ENCODE peak calls at places on chromosomes 11 and 22, in ten cellular contexts. One of them, this sample, is unnamed.

GRCh38 chr22:45731041-45731797 is 59.6 kb downstream of the ATXN10 start:
- ATAC-seq in RWPE2: peak; percentile 56
- ATAC-seq in left cardiac atrium: peak; percentile 59
- ATAC-seq in A549: peak; percentile 94
- ATAC-seq in WTC11: peak; percentile 46
- ATAC-seq in Panc1: no peak
- ATAC-seq in CD4-positive, alpha-beta T cell: no peak
- ATAC-seq in GM23338: peak; percentile 69
- ATAC-seq in heart right ventricle: no peak
- ATAC-seq in right cardiac atrium: no peak
- ATAC-seq in this sample: no peak

GRCh38 chr11:134045799-134046635 is 22.9 kb upstream of the JAM3 start:
- ATAC-seq in RWPE2: peak; percentile 67
- ATAC-seq in left cardiac atrium: peak; percentile 44
- ATAC-seq in A549: peak; percentile 64
- ATAC-seq in WTC11: peak; percentile 71
- ATAC-seq in Panc1: peak; percentile 72
- ATAC-seq in CD4-positive, alpha-beta T cell: peak; percentile 60
- ATAC-seq in GM23338: peak; percentile 78
- ATAC-seq in heart right ventricle: peak; percentile 39
- ATAC-seq in right cardiac atrium: peak; percentile 29
- ATAC-seq in this sample: peak; percentile 54

GRCh38 chr11:1029051-1029450 is 7.5 kb downstream of the MUC6 start:
- ATAC-seq in RWPE2: no peak
- ATAC-seq in left cardiac atrium: no peak
- ATAC-seq in A549: no peak
- ATAC-seq in WTC11: no peak
- ATAC-seq in Panc1: no peak
- ATAC-seq in CD4-positive, alpha-beta T cell: no peak
- ATAC-seq in GM23338: no peak
- ATAC-seq in heart right ventricle: no peak
- ATAC-seq in right cardiac atrium: no peak
- ATAC-seq in this sample: no peak

GRCh38 chr11:9689721-9690120 is 25.8 kb downstream of the SWAP70 start:
- ATAC-seq in RWPE2: no peak
- ATAC-seq in left cardiac atrium: peak; percentile 63
- ATAC-seq in A549: peak; percentile 61
- ATAC-seq in WTC11: peak; percentile 59
- ATAC-seq in Panc1: peak; percentile 47
- ATAC-seq in CD4-positive, alpha-beta T cell: no peak
- ATAC-seq in GM23338: peak; percentile 67
- ATAC-seq in heart right ventricle: peak; percentile 31
- ATAC-seq in right cardiac atrium: peak; percentile 74
- ATAC-seq in this sample: peak; percentile 46

GRCh38 chr11:133950874-133951483 is 5.8 kb downstream of the IGSF9B start:
- ATAC-seq in RWPE2: no peak
- ATAC-seq in left cardiac atrium: peak; percentile 38
- ATAC-seq in A549: no peak
- ATAC-seq in WTC11: peak; percentile 9
- ATAC-seq in Panc1: no peak
- ATAC-seq in CD4-positive, alpha-beta T cell: no peak
- ATAC-seq in GM23338: peak; percentile 6
- ATAC-seq in heart right ventricle: peak; percentile 58
- ATAC-seq in right cardiac atrium: peak; percentile 40
- ATAC-seq in this sample: no peak

GRCh38 chr11:67698247-67698646 is 23.8 kb upstream of the ALDH3B2 start:
- ATAC-seq in RWPE2: peak; percentile 35
- ATAC-seq in left cardiac atrium: no peak
- ATAC-seq in A549: peak; percentile 98
- ATAC-seq in WTC11: peak; percentile 84
- ATAC-seq in Panc1: peak; percentile 42
- ATAC-seq in CD4-positive, alpha-beta T cell: no peak
- ATAC-seq in GM23338: peak; percentile 94
- ATAC-seq in heart right ventricle: no peak
- ATAC-seq in right cardiac atrium: no peak
- ATAC-seq in this sample: peak; percentile 82

GRCh38 chr11:96134622-96135021 is 208.4 kb downstream of the MAML2 start:
- ATAC-seq in RWPE2: peak; percentile 35
- ATAC-seq in left cardiac atrium: peak; percentile 77
- ATAC-seq in A549: peak; percentile 35
- ATAC-seq in WTC11: no peak
- ATAC-seq in Panc1: no peak
- ATAC-seq in CD4-positive, alpha-beta T cell: peak; percentile 63
- ATAC-seq in GM23338: no peak
- ATAC-seq in heart right ventricle: peak; percentile 56
- ATAC-seq in right cardiac atrium: peak; percentile 45
- ATAC-seq in this sample: peak; percentile 38

GRCh38 chr11:100467821-100468508 is 219.1 kb upstream of the ARHGAP42 start:
- ATAC-seq in RWPE2: no peak
- ATAC-seq in left cardiac atrium: no peak
- ATAC-seq in A549: no peak
- ATAC-seq in WTC11: no peak
- ATAC-seq in Panc1: peak; percentile 53
- ATAC-seq in CD4-positive, alpha-beta T cell: no peak
- ATAC-seq in GM23338: no peak
- ATAC-seq in heart right ventricle: no peak
- ATAC-seq in right cardiac atrium: no peak
- ATAC-seq in this sample: no peak

GRCh38 chr22:19105456-19105855 is 16.8 kb downstream of the DGCR2 start:
- ATAC-seq in RWPE2: no peak
- ATAC-seq in left cardiac atrium: no peak
- ATAC-seq in A549: no peak
- ATAC-seq in WTC11: no peak
- ATAC-seq in Panc1: no peak
- ATAC-seq in CD4-positive, alpha-beta T cell: no peak
- ATAC-seq in GM23338: no peak
- ATAC-seq in heart right ventricle: no peak
- ATAC-seq in right cardiac atrium: no peak
- ATAC-seq in this sample: no peak

GRCh38 chr11:19628018-19628417 is 84.6 kb upstream of the NAV2 start:
- ATAC-seq in RWPE2: peak; percentile 84
- ATAC-seq in left cardiac atrium: peak; percentile 96
- ATAC-seq in A549: no peak
- ATAC-seq in WTC11: no peak
- ATAC-seq in Panc1: no peak
- ATAC-seq in CD4-positive, alpha-beta T cell: no peak
- ATAC-seq in GM23338: no peak
- ATAC-seq in heart right ventricle: peak; percentile 95
- ATAC-seq in right cardiac atrium: peak; percentile 98
- ATAC-seq in this sample: peak; percentile 45

GRCh38 chr22:34324763-34325162 is 404.5 kb upstream of the LARGE1 start:
- ATAC-seq in RWPE2: no peak
- ATAC-seq in left cardiac atrium: peak; percentile 85
- ATAC-seq in A549: no peak
- ATAC-seq in WTC11: no peak
- ATAC-seq in Panc1: no peak
- ATAC-seq in CD4-positive, alpha-beta T cell: no peak
- ATAC-seq in GM23338: no peak
- ATAC-seq in heart right ventricle: no peak
- ATAC-seq in right cardiac atrium: peak; percentile 63
- ATAC-seq in this sample: no peak

This sample was measured in esophagus mucosa.